ENCODE peak calls at places on chromosome 13, in four cellular contexts. One of them, this sample, is unnamed.
A peak's percentile ranks its signal among the peaks of the same experiment; 100 is the strongest.

GRCh38 chr13:31431722-31432137 is 232.0 kb downstream of the B3GLCT start:
- DNase-seq in B cell: peak; percentile 43
- DNase-seq in fibroblast of villous mesenchyme: peak; percentile 35
- DNase-seq in head of caudate nucleus: peak; percentile 68
- DNase-seq in this sample: peak; percentile 36

GRCh38 chr13:114132419-114133121 is at the start of gene RASA3:
- DNase-seq in head of caudate nucleus: peak; percentile 85
- DNase-seq in B cell: peak; percentile 80
- DNase-seq in fibroblast of villous mesenchyme: peak; percentile 85
- DNase-seq in this sample: no peak

GRCh38 chr13:44815507-44816074 is 173.7 kb downstream of the NUFIP1 start:
- DNase-seq in head of caudate nucleus: peak; percentile 73
- DNase-seq in B cell: no peak
- DNase-seq in fibroblast of villous mesenchyme: peak; percentile 95
- DNase-seq in this sample: no peak

GRCh38 chr13:112842343-112842856 is 126.6 kb upstream of the MCF2L start:
- DNase-seq in B cell: no peak
- DNase-seq in fibroblast of villous mesenchyme: peak; percentile 48
- DNase-seq in head of caudate nucleus: no peak
- DNase-seq in this sample: no peak

GRCh38 chr13:69999875-70000274 is 107.8 kb upstream of the ATXN8OS start:
- DNase-seq in head of caudate nucleus: no peak
- DNase-seq in fibroblast of villous mesenchyme: no peak
- DNase-seq in B cell: no peak
- DNase-seq in this sample: no peak

GRCh38 chr13:99150575-99151370 is 49.9 kb upstream of the UBAC2 start:
- DNase-seq in head of caudate nucleus: no peak
- DNase-seq in B cell: no peak
- DNase-seq in fibroblast of villous mesenchyme: peak; percentile 85
- DNase-seq in this sample: no peak

GRCh38 chr13:46728777-46729176 is 68.2 kb downstream of the ESD start:
- DNase-seq in head of caudate nucleus: no peak
- DNase-seq in fibroblast of villous mesenchyme: no peak
- DNase-seq in B cell: peak; percentile 13
- DNase-seq in this sample: no peak

GRCh38 chr13:93318538-93318937 is 91.9 kb downstream of the GPC6 start:
- DNase-seq in B cell: no peak
- DNase-seq in head of caudate nucleus: no peak
- DNase-seq in fibroblast of villous mesenchyme: no peak
- DNase-seq in this sample: no peak

GRCh38 chr13:83773961-83774360 is 108.3 kb downstream of the SLITRK1 start:
- DNase-seq in head of caudate nucleus: no peak
- DNase-seq in fibroblast of villous mesenchyme: no peak
- DNase-seq in B cell: no peak
- DNase-seq in this sample: no peak

GRCh38 chr13:110128546-110128945 is 178.4 kb downstream of the COL4A1 start:
- DNase-seq in head of caudate nucleus: no peak
- DNase-seq in B cell: no peak
- DNase-seq in fibroblast of villous mesenchyme: no peak
- DNase-seq in this sample: no peak